ENCODE peak calls at places on chromosomes 2 and 18, in six cellular contexts. V, S, C, Y, K and M are unnamed samples.

GRCh38 chr2:132902626-132903025 is 232.6 kb upstream of the LYPD1 start:
- DNase-seq in K (no peak), Y (no peak), S (no peak), V (no peak), C (no peak), M (no peak)

GRCh38 chr2:26557244-26557925 is 79.5 kb upstream of the OTOF start:
- DNase-seq in K (no peak), S (peak; percentile 8), V (no peak), C (no peak), Y (no peak), M (no peak)

GRCh38 chr2:132515010-132515409 is 98.4 kb downstream of the GPR39 start:
- DNase-seq in V (no peak), S (no peak), K (no peak), Y (no peak), C (no peak), M (no peak)

GRCh38 chr18:40413160-40413559 is 1541.9 kb upstream of the PIK3C3 start:
- DNase-seq in C (peak; percentile 47), V (no peak), Y (no peak), K (peak; percentile 14), S (no peak), M (peak; percentile 23)

GRCh38 chr2:7697052-7697451 is 779.8 kb downstream of the RNF144A start:
- DNase-seq in Y (no peak), V (no peak), K (no peak), S (no peak), C (peak; percentile 61), M (no peak)

GRCh38 chr2:241214209-241214608 is 25.7 kb downstream of the ANO7 start:
- DNase-seq in V (no peak), C (no peak), Y (no peak), K (no peak), S (no peak), M (no peak)

GRCh38 chr2:96100893-96101304 is 15.5 kb downstream of the ADRA2B start:
- DNase-seq in V (no peak), C (no peak), S (no peak), K (no peak), Y (no peak), M (peak; percentile 32)

GRCh38 chr2:119710281-119710680 is 31.3 kb downstream of the TMEM177 start:
- DNase-seq in Y (no peak), C (no peak), S (no peak), K (no peak), V (no peak), M (no peak)

GRCh38 chr18:28027755-28028154 is 149.2 kb downstream of the CDH2 start:
- DNase-seq in C (no peak), K (no peak), S (no peak), V (no peak), Y (no peak), M (no peak)

GRCh38 chr2:95276244-95276887 is 2.1 kb downstream of the PROM2 start:
- DNase-seq in S (no peak), K (no peak), C (no peak), Y (no peak), V (no peak), M (no peak)

GRCh38 chr2:16104345-16105177 is 164.2 kb downstream of the MYCN start:
- DNase-seq in V (no peak), S (no peak), K (no peak), C (peak; percentile 67), Y (no peak), M (no peak)

GRCh38 chr18:44651453-44651852 is 29.2 kb upstream of the SETBP1 start:
- DNase-seq in K (peak; percentile 86), V (no peak), S (no peak), Y (peak; percentile 33), C (no peak), M (no peak)

GRCh38 chr18:62716679-62717058 is 1.3 kb downstream of the PHLPP1 start:
- DNase-seq in S (peak; percentile 45), V (peak; percentile 37), C (peak; percentile 46), Y (no peak), K (peak; percentile 11), M (peak; percentile 73)

GRCh38 chr2:11681722-11682589 is 12.0 kb upstream of the NTSR2 start:
- DNase-seq in C (peak; percentile 84), S (no peak), K (no peak), V (peak; percentile 22), Y (no peak), M (no peak)

GRCh38 chr2:239285071-239285931 is 115.5 kb downstream of the HDAC4 start:
- DNase-seq in S (peak; percentile 10), V (no peak), K (peak; percentile 47), C (no peak), Y (no peak), M (no peak)

GRCh38 chr2:206981739-206982336 is 42.5 kb downstream of the CPO start:
- DNase-seq in S (peak; percentile 44), Y (peak; percentile 59), C (peak; percentile 72), K (peak; percentile 54), V (peak; percentile 36), M (peak; percentile 56)

GRCh38 chr18:286515-287310 is 18.9 kb upstream of the THOC1 start:
- DNase-seq in K (peak; percentile 16), V (no peak), Y (peak; percentile 7), C (no peak), S (no peak), M (no peak)

GRCh38 chr2:121356058-121356640 is 71.1 kb upstream of the TFCP2L1 start:
- DNase-seq in C (peak; percentile 62), Y (peak; percentile 66), K (peak; percentile 41), S (no peak), V (no peak), M (peak; percentile 46)

GRCh38 chr2:225367482-225367881 is 32.0 kb upstream of the NYAP2 start:
- DNase-seq in S (no peak), C (peak; percentile 31), K (peak; percentile 6), V (no peak), Y (no peak), M (no peak)

GRCh38 chr2:193528458-193528857 is 1333.7 kb upstream of the TMEFF2 start:
- DNase-seq in C (no peak), V (no peak), S (no peak), K (no peak), Y (no peak), M (no peak)

GRCh38 chr2:25129901-25130520 is 38.4 kb downstream of the POMC start:
- DNase-seq in V (no peak), C (no peak), Y (no peak), K (no peak), S (no peak), M (no peak)

GRCh38 chr2:206229642-206230041 is 44.8 kb upstream of the ZDBF2 start:
- DNase-seq in V (no peak), Y (no peak), C (no peak), K (no peak), S (no peak), M (no peak)

GRCh38 chr18:41197967-41198366 is 757.1 kb upstream of the PIK3C3 start:
- DNase-seq in S (no peak), Y (no peak), K (no peak), C (no peak), V (no peak), M (no peak)

GRCh38 chr2:184835081-184835728 is 236.9 kb downstream of the ZNF804A start:
- DNase-seq in C (no peak), V (no peak), K (no peak), Y (no peak), S (peak; percentile 24), M (no peak)

GRCh38 chr2:222470802-222471468 is 46.6 kb downstream of the SGPP2 start:
- DNase-seq in K (no peak), V (no peak), Y (no peak), S (no peak), C (no peak), M (peak; percentile 9)

GRCh38 chr2:229335349-229335748 is 64.3 kb upstream of the PID1 start:
- DNase-seq in S (no peak), C (no peak), Y (no peak), K (no peak), V (no peak), M (no peak)

GRCh38 chr2:25347846-25348245 is 6.1 kb upstream of the DNMT3A start:
- DNase-seq in V (no peak), S (no peak), C (no peak), Y (no peak), K (peak; percentile 41), M (no peak)